ENCODE peak calls at places on chromosomes 13 and 19, in ten cellular contexts. S is glutamatergic neuron, W is breast epithelium, T is esophagus squamous epithelium, V is body of pancreas, E is nephron progenitor cell, L is IMR-90, N is mucosa of descending colon, O is left ventricle myocardium inferior, Q is activated B cell treated with CpG ODN at 0.5 μM for 24 hours. P is an unnamed sample.

GRCh38 chr13:30580852-30581502 is 36.7 kb upstream of the USPL1 start:
- DNase-seq in E (no peak), T (no peak), V (peak), O (no peak), Q (no peak), N (no peak), W (no peak), S (no peak), L (no peak), P (no peak)

GRCh38 chr19:10085641-10086031 is 481 bp upstream of the SHFL start:
- DNase-seq in N (peak), L (no peak), S (no peak), O (no peak), E (no peak), Q (no peak), V (no peak), T (no peak), W (no peak), P (no peak)

GRCh38 chr19:36183455-36183741 is 31.1 kb downstream of the ZNF565 start:
- DNase-seq in E (no peak), V (no peak), Q (no peak), N (no peak), S (no peak), W (no peak), L (no peak), O (no peak), T (no peak), P (no peak)

GRCh38 chr13:108609353-108609752 is 20.1 kb upstream of the MYO16 start:
- DNase-seq in O (no peak), L (peak), W (no peak), N (no peak), V (no peak), Q (no peak), E (no peak), T (no peak), S (no peak), P (no peak)

GRCh38 chr13:113553541-113554332 is 30.8 kb upstream of the TFDP1 start:
- DNase-seq in Q (no peak), T (no peak), W (peak), O (no peak), L (no peak), E (no peak), N (no peak), S (no peak), V (no peak), P (no peak)

GRCh38 chr13:93810264-93810663 is 583.7 kb downstream of the GPC6 start:
- DNase-seq in N (no peak), L (no peak), V (no peak), W (no peak), O (no peak), S (no peak), E (no peak), T (no peak), Q (no peak), P (no peak)

GRCh38 chr13:91652389-91652788 is 254.0 kb downstream of the GPC5 start:
- DNase-seq in E (no peak), T (no peak), W (no peak), S (no peak), L (peak), O (no peak), V (no peak), Q (no peak), N (no peak), P (no peak)

GRCh38 chr19:2756477-2756876 is 16.7 kb upstream of the SLC39A3 start:
- DNase-seq in W (no peak), O (no peak), N (no peak), L (no peak), E (no peak), Q (no peak), T (no peak), V (no peak), S (no peak), P (no peak)

GRCh38 chr13:83752141-83752540 is 130.1 kb downstream of the SLITRK1 start:
- DNase-seq in O (no peak), E (no peak), Q (no peak), T (no peak), S (no peak), L (peak), W (no peak), V (no peak), N (no peak), P (no peak)

GRCh38 chr13:36332986-36333385 is 13.2 kb downstream of the SPART start:
- DNase-seq in L (peak), T (no peak), N (no peak), Q (no peak), E (no peak), S (no peak), W (no peak), V (no peak), O (no peak), P (no peak)

GRCh38 chr13:109509154-109509905 is 277.1 kb downstream of the IRS2 start:
- DNase-seq in Q (no peak), N (no peak), O (no peak), W (no peak), L (peak), S (no peak), T (no peak), V (no peak), E (no peak), P (no peak)

GRCh38 chr19:1252818-1253513 is 4.6 kb downstream of the MIDN start:
- DNase-seq in Q (peak), O (peak), N (peak), L (peak), E (no peak), V (peak), S (no peak), W (peak), T (peak), P (peak)

GRCh38 chr13:55007681-55008080 is 1979.1 kb downstream of the OLFM4 start:
- DNase-seq in O (no peak), T (no peak), Q (no peak), S (no peak), N (no peak), W (no peak), L (no peak), V (no peak), E (no peak), P (no peak)

GRCh38 chr19:28213476-28214082 is 999.4 kb downstream of the UQCRFS1 start:
- DNase-seq in V (no peak), E (no peak), N (no peak), Q (no peak), W (no peak), S (no peak), L (no peak), T (no peak), O (no peak), P (peak)

GRCh38 chr13:110118106-110118505 is 188.9 kb downstream of the COL4A1 start:
- DNase-seq in L (no peak), E (no peak), S (no peak), O (no peak), N (no peak), W (peak), Q (no peak), T (no peak), V (no peak), P (no peak)

GRCh38 chr13:23697772-23698313 is 127.6 kb downstream of the TNFRSF19 start:
- DNase-seq in L (no peak), O (no peak), T (no peak), E (no peak), N (no peak), V (no peak), S (no peak), Q (no peak), W (no peak), P (no peak)

GRCh38 chr19:16371540-16371986 is 46.9 kb downstream of the KLF2 start:
- DNase-seq in Q (peak), N (peak), V (peak), T (peak), E (no peak), S (no peak), W (no peak), O (peak), L (no peak), P (peak)

GRCh38 chr19:41175825-41176734 is 16.9 kb upstream of the CYP2S1 start:
- DNase-seq in Q (no peak), V (peak), T (no peak), W (peak), E (peak), L (peak), N (peak), O (peak), S (no peak), P (peak)

GRCh38 chr13:49976314-49977258 is 20.3 kb upstream of the TRIM13 start:
- DNase-seq in W (no peak), Q (peak), V (peak), T (peak), E (peak), L (peak), S (peak), N (peak), O (peak), P (peak)

GRCh38 chr19:51724543-51724942 is 752 bp upstream of the HAS1 start:
- DNase-seq in T (no peak), O (peak), S (peak), E (no peak), Q (no peak), L (no peak), W (no peak), V (no peak), N (no peak), P (no peak)

GRCh38 chr19:19074172-19074905 is 10.5 kb downstream of the SLC25A42 start:
- DNase-seq in W (no peak), E (no peak), N (no peak), S (no peak), V (no peak), T (no peak), L (no peak), Q (no peak), O (no peak), P (no peak)

GRCh38 chr19:4597975-4598671 is 38.6 kb upstream of the SEMA6B start:
- DNase-seq in L (no peak), N (peak), T (no peak), O (no peak), E (peak), V (peak), W (no peak), Q (no peak), S (peak), P (peak)

GRCh38 chr13:95032114-95032513 is 269.1 kb downstream of the ABCC4 start:
- DNase-seq in O (no peak), E (no peak), Q (no peak), N (no peak), W (no peak), T (no peak), V (no peak), S (no peak), L (no peak), P (no peak)

GRCh38 chr19:13241321-13242104 is 91.3 kb downstream of the IER2 start:
- DNase-seq in V (no peak), E (no peak), Q (peak), L (no peak), T (no peak), N (no peak), S (no peak), W (no peak), O (no peak), P (peak)

GRCh38 chr13:45384474-45385174 is 33.5 kb downstream of the SLC25A30 start:
- DNase-seq in L (no peak), N (no peak), S (no peak), O (no peak), E (no peak), V (no peak), W (no peak), T (no peak), Q (no peak), P (no peak)

GRCh38 chr19:48121909-48122371 is 11.3 kb upstream of the PLA2G4C start:
- DNase-seq in T (no peak), E (no peak), N (no peak), Q (no peak), L (no peak), V (no peak), W (peak), S (no peak), O (no peak), P (peak)

GRCh38 chr13:40109324-40109958 is 454.0 kb downstream of the COG6 start:
- DNase-seq in W (no peak), L (peak), N (no peak), O (no peak), V (peak), E (no peak), S (no peak), Q (no peak), T (no peak), P (no peak)

GRCh38 chr19:3586707-3587346 is 1.5 kb downstream of the GIPC3 start:
- DNase-seq in O (no peak), W (no peak), V (peak), Q (no peak), E (no peak), T (no peak), L (no peak), S (no peak), N (no peak), P (no peak)

GRCh38 chr13:80571346-80572307 is 230.7 kb upstream of the SPRY2 start:
- DNase-seq in L (no peak), N (no peak), S (no peak), Q (no peak), V (no peak), T (no peak), W (no peak), O (no peak), E (no peak), P (no peak)

GRCh38 chr13:50915562-50915961 is 6.0 kb downstream of the RNASEH2B start:
- DNase-seq in T (no peak), W (no peak), L (no peak), S (no peak), Q (no peak), N (no peak), O (no peak), V (no peak), E (no peak), P (peak)

GRCh38 chr19:27775395-27775794 is 1437.6 kb downstream of the UQCRFS1 start:
- DNase-seq in E (no peak), T (no peak), W (no peak), Q (no peak), S (no peak), N (no peak), O (no peak), L (no peak), V (no peak), P (no peak)

GRCh38 chr19:42313096-42313839 is at the start of gene TMEM145:
- DNase-seq in T (no peak), W (no peak), N (no peak), V (peak), S (peak), E (peak), O (no peak), Q (no peak), L (peak), P (peak)

GRCh38 chr13:97653741-97654140 is 219.8 kb downstream of the RAP2A start:
- DNase-seq in E (no peak), Q (no peak), N (no peak), O (no peak), S (no peak), V (no peak), L (peak), W (peak), T (no peak), P (no peak)

GRCh38 chr13:85772379-85772778 is 26.8 kb downstream of the SLITRK6 start:
- DNase-seq in L (peak), W (no peak), N (no peak), O (no peak), S (no peak), E (no peak), T (no peak), Q (no peak), V (no peak), P (no peak)

GRCh38 chr13:20772401-20773131 is 1.2 kb downstream of the EEF1AKMT1 start:
- DNase-seq in V (no peak), W (no peak), S (no peak), E (no peak), Q (no peak), O (no peak), T (no peak), N (no peak), L (peak), P (no peak)

GRCh38 chr13:20776751-20777150 is 3.0 kb upstream of the EEF1AKMT1 start:
- DNase-seq in E (no peak), S (no peak), V (no peak), O (no peak), Q (no peak), N (no peak), W (no peak), T (no peak), L (no peak), P (no peak)

GRCh38 chr13:20774746-20775145 is 985 bp upstream of the EEF1AKMT1 start:
- DNase-seq in E (no peak), T (no peak), L (no peak), N (no peak), Q (no peak), V (no peak), W (no peak), S (no peak), O (no peak), P (no peak)

GRCh38 chr13:20775961-20776360 is 2.2 kb upstream of the EEF1AKMT1 start:
- DNase-seq in T (no peak), V (no peak), L (no peak), O (no peak), N (no peak), S (no peak), E (no peak), W (no peak), Q (no peak), P (no peak)

GRCh38 chr13:20773194-20774080 is at the start of gene EEF1AKMT1:
- DNase-seq in T (peak), O (peak), Q (peak), L (peak), N (peak), S (peak), W (peak), E (peak), V (peak), P (peak)
- TF ChIP-seq CTCF in T (no peak), O (no peak), Q (no peak), L (no peak), N (no peak), S (no peak), W (no peak), E (no peak), V (peak), P (no peak)

GRCh38 chr19:7331446-7331845 is 17.3 kb upstream of the ARHGEF18 start:
- DNase-seq in Q (no peak), E (no peak), O (no peak), S (no peak), T (no peak), V (no peak), N (no peak), L (no peak), W (no peak), P (no peak)

GRCh38 chr19:7326105-7326877 is 22.4 kb upstream of the ARHGEF18 start:
- DNase-seq in S (no peak), V (no peak), L (no peak), Q (no peak), T (no peak), W (no peak), E (peak), N (peak), O (no peak), P (peak)

GRCh38 chr19:7327802-7328201 is 20.9 kb upstream of the ARHGEF18 start:
- DNase-seq in Q (no peak), S (no peak), V (no peak), W (no peak), L (no peak), O (no peak), E (no peak), N (no peak), T (no peak), P (no peak)

GRCh38 chr19:7333198-7334118 is 15.3 kb upstream of the ARHGEF18 start:
- DNase-seq in E (no peak), Q (no peak), V (no peak), L (no peak), O (peak), N (no peak), W (no peak), S (no peak), T (no peak), P (no peak)

GRCh38 chr19:7328647-7329046 is 20.1 kb upstream of the ARHGEF18 start:
- DNase-seq in W (no peak), O (no peak), L (no peak), V (no peak), Q (no peak), T (no peak), N (no peak), S (no peak), E (no peak), P (no peak)
- TF ChIP-seq CTCF in W (no peak), O (no peak), L (no peak), V (no peak), Q (no peak), T (no peak), N (no peak), S (no peak), E (no peak), P (no peak)

GRCh38 chr19:34961775-34962174 is 2.3 kb downstream of the ZNF792 start:
- DNase-seq in W (no peak), L (no peak), Q (no peak), V (no peak), S (no peak), O (no peak), E (no peak), N (no peak), T (no peak), P (no peak)

GRCh38 chr19:34962945-34963530 is 991 bp downstream of the ZNF792 start:
- DNase-seq in L (peak), V (no peak), W (no peak), E (no peak), Q (no peak), S (no peak), O (no peak), N (peak), T (no peak), P (peak)

GRCh38 chr19:34964598-34964997 is 569 bp upstream of the ZNF792 start:
- DNase-seq in N (no peak), E (no peak), L (no peak), Q (no peak), O (no peak), S (no peak), T (no peak), W (no peak), V (no peak), P (no peak)

GRCh38 chr19:34962281-34962944 is 1.6 kb downstream of the ZNF792 start:
- DNase-seq in Q (no peak), N (peak), S (no peak), T (no peak), V (peak), E (no peak), O (no peak), W (no peak), L (peak), P (peak)

DNA sequence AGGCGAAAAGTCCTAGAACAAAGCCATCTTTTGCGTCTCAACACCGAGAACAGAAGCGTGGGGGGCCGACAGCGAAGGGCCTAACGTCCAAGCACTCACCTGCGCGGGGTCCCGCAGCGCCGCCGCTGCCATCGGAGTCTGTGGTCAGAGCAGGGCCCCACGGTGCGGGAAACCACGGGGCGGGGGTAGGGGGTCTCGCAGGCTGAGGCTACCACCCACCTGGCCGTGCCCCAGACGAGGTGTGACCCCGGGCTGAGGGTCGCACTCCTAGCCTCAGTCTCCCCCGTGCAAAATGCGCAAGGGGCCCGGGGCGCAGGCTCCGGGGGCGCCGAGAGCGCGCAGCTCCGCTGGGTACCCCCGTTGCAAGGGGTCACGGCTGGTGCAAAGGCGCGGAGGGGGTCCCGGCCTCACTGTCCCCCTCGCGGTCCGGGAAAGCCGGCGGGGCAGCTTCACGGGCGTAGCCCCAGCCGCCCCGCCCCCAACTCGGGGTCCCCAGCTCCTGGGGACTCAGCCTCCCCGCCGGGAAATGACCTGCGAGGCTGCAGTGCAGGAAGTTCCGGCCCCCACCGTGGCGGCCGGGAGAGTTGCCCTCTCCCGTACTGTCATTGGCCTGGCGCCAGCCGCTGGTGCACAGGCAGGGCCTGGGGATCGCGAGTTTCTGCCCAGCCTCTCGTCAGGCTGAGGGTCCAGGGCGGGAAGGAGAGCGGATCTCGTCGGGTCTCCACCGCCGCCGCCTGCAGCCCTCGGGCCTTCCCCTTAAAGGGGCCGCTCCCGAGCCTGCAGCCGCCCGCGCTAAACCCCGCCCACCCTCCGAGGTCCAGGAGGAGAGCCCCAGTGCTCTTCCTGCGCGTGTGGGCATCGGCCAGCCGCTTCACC is at the start of gene ZNF792:
- DNase-seq in L (peak), W (peak), E (peak), N (peak), O (peak), V (peak), S (peak), T (no peak), Q (peak), P (peak)
- TF ChIP-seq CTCF in L (no peak), W (no peak), E (no peak), N (no peak), O (no peak), V (no peak), S (no peak), T (no peak), Q (no peak), P (no peak)

GRCh38 chr19:38899447-38900219 is at the start of the genes NFKBIB and SIRT2:
- DNase-seq in T (peak), Q (peak), V (peak), O (peak), S (peak), L (peak), N (peak), E (peak), W (peak), P (peak)
- TF ChIP-seq CTCF in T (no peak), Q (no peak), V (no peak), O (no peak), S (no peak), L (no peak), N (no peak), E (no peak), W (no peak), P (no peak)

GRCh38 chr13:43441916-43442315 is 344.9 kb downstream of the ENOX1 start:
- DNase-seq in T (no peak), N (no peak), Q (no peak), O (no peak), E (no peak), W (no peak), S (no peak), L (no peak), V (no peak), P (no peak)

GRCh38 chr13:43444085-43444484 is 342.7 kb downstream of the ENOX1 start:
- DNase-seq in V (no peak), E (no peak), W (no peak), T (no peak), L (peak), O (no peak), Q (no peak), N (no peak), S (no peak), P (no peak)

GRCh38 chr13:43446126-43446525 is 340.6 kb downstream of the ENOX1 start:
- DNase-seq in E (no peak), N (no peak), Q (no peak), T (no peak), S (no peak), L (no peak), O (no peak), V (no peak), W (no peak), P (no peak)

GRCh38 chr13:43445651-43446050 is 341.1 kb downstream of the ENOX1 start:
- DNase-seq in O (no peak), N (no peak), W (no peak), S (no peak), Q (no peak), V (no peak), L (no peak), E (no peak), T (no peak), P (no peak)

GRCh38 chr13:43441464-43441863 is 345.3 kb downstream of the ENOX1 start:
- DNase-seq in O (no peak), N (no peak), W (no peak), E (no peak), Q (no peak), T (no peak), S (no peak), V (no peak), L (no peak), P (no peak)
- TF ChIP-seq CTCF in O (no peak), N (no peak), W (no peak), E (no peak), Q (no peak), T (no peak), S (no peak), V (no peak), L (no peak), P (no peak)